ENCODE peak calls at places on chromosomes 11 and 22, in six cellular contexts. B is left ventricle myocardium inferior, O is upper lobe of right lung, M is breast epithelium, X is cardiac muscle cell, V is mammary epithelial cell. F is an unnamed sample.

GRCh38 chr11:109209572-109209971 is 212.4 kb upstream of the C11orf87 start:
- DNase-seq in B (no peak), O (no peak), M (no peak), X (no peak), V (no peak), F (no peak)

GRCh38 chr11:66543263-66544107 is 2.4 kb downstream of the ZDHHC24 start:
- DNase-seq in B (peak), O (no peak), M (no peak), X (peak), V (no peak), F (no peak)

GRCh38 chr22:31625661-31626426 is 36.2 kb downstream of the PISD start:
- DNase-seq in B (peak), O (no peak), M (no peak), X (peak), V (no peak), F (no peak)

GRCh38 chr11:96426356-96427103 is 36.7 kb downstream of the JRKL start:
- DNase-seq in B (no peak), O (no peak), M (no peak), X (peak), V (peak), F (peak)

GRCh38 chr11:17986007-17986710 is 26.7 kb downstream of the SERGEF start:
- DNase-seq in B (peak), O (no peak), M (no peak), X (peak), V (peak), F (peak)

GRCh38 chr11:79458712-79459111 is 17.9 kb upstream of the TENM4 start:
- DNase-seq in B (no peak), O (no peak), M (no peak), X (no peak), V (no peak), F (no peak)

GRCh38 chr11:93236741-93237675 is 39.2 kb upstream of the SLC36A4 start:
- DNase-seq in B (no peak), O (no peak), M (no peak), X (peak), V (peak), F (peak)

GRCh38 chr11:635945-636510 is 1.0 kb upstream of the DRD4 start:
- DNase-seq in B (no peak), O (no peak), M (no peak), X (no peak), V (no peak), F (no peak)

GRCh38 chr11:122816701-122817100 is 21.6 kb upstream of the CRTAM start:
- DNase-seq in B (no peak), O (no peak), M (no peak), X (peak), V (no peak), F (no peak)

GRCh38 chr11:24738972-24739371 is 242.1 kb downstream of the LUZP2 start:
- DNase-seq in B (no peak), O (no peak), M (no peak), X (no peak), V (no peak), F (no peak)

GRCh38 chr11:3197044-3197715 is 21.4 kb downstream of the MRGPRG start:
- DNase-seq in B (no peak), O (no peak), M (no peak), X (no peak), V (no peak), F (no peak)

GRCh38 chr11:78855146-78855545 is 280.5 kb upstream of the NARS2 start:
- DNase-seq in B (no peak), O (no peak), M (no peak), X (no peak), V (no peak), F (no peak)

GRCh38 chr22:19582033-19582693 is 58.0 kb upstream of the CLDN5 start:
- DNase-seq in B (no peak), O (no peak), M (no peak), X (no peak), V (no peak), F (no peak)

GRCh38 chr22:46077669-46078099 is 72.6 kb upstream of the PPARA start:
- DNase-seq in B (peak), O (no peak), M (no peak), X (no peak), V (peak), F (no peak)

GRCh38 chr22:35311551-35311999 is 11.9 kb downstream of the TOM1 start:
- DNase-seq in B (no peak), O (peak), M (no peak), X (no peak), V (no peak), F (no peak)

GRCh38 chr11:124150684-124151083 is 32.5 kb upstream of the OR10D3 start:
- DNase-seq in B (no peak), O (no peak), M (no peak), X (no peak), V (no peak), F (no peak)

GRCh38 chr11:124152770-124153407 is 30.3 kb upstream of the OR10D3 start:
- DNase-seq in B (no peak), O (no peak), M (no peak), X (no peak), V (no peak), F (no peak)
- TF ChIP-seq CTCF in B (no peak), O (no peak), M (no peak), X (no peak), V (no peak), F (no peak)

GRCh38 chr11:100635194-100635593 is 51.9 kb upstream of the ARHGAP42 start:
- DNase-seq in B (no peak), O (no peak), M (no peak), X (no peak), V (no peak), F (no peak)
- H3K27ac ChIP-seq in B (peak), O (no peak), M (no peak), X (no peak), V (no peak), F (no peak)

GRCh38 chr22:36405671-36406070 is 17.9 kb upstream of the MYH9 start:
- DNase-seq in B (no peak), O (peak), M (no peak), X (peak), V (peak), F (no peak)
- TF ChIP-seq CTCF in B (no peak), O (no peak), M (no peak), X (no peak), V (no peak), F (no peak)

GRCh38 chr11:12159351-12160099 is 49.1 kb downstream of the MICAL2 start:
- DNase-seq in B (no peak), O (no peak), M (no peak), X (peak), V (peak), F (no peak)
- H3K27ac ChIP-seq in B (peak), O (peak), M (peak), X (peak), V (no peak), F (peak)

DNA sequence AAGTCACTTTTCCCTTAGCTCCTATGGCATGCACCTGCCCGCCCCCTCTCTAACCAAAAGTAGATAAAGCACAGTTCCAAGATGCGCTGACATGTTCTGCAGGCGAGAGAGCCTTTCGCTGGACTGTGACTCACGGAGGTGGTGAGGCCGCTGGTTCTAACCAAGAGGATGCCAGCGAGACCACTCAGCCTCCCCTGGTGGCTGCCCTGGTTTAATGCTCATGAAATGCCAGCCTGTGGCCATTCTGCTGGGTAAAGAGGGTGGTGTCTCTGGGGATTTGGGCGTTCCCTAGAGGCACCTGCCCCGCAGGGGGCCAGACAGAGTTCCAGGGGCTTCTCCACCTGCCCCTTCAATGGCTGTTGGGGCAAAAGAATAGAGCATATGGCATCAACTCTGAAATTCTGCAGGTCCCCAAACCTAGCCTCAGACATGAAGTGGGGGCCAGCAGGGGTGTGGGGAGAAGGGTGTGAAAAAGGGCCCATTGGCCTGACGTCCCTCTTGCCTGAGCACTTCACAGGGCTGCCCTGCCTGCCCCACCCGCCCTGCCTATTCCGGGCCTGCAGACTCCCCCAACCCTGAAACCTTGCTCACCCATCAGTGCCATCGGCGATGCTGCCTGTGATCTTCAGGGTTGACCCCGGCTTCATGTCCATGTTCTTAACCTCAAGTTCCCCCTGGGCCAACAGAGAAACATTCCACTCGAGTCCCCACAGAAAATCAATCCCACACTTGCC is 8.5 kb downstream of the LGALS2 start:
- DNase-seq in B (no peak), O (no peak), M (no peak), X (no peak), V (peak), F (no peak)
- TF ChIP-seq CTCF in B (no peak), O (no peak), M (no peak), X (peak), V (peak), F (peak)

DNA sequence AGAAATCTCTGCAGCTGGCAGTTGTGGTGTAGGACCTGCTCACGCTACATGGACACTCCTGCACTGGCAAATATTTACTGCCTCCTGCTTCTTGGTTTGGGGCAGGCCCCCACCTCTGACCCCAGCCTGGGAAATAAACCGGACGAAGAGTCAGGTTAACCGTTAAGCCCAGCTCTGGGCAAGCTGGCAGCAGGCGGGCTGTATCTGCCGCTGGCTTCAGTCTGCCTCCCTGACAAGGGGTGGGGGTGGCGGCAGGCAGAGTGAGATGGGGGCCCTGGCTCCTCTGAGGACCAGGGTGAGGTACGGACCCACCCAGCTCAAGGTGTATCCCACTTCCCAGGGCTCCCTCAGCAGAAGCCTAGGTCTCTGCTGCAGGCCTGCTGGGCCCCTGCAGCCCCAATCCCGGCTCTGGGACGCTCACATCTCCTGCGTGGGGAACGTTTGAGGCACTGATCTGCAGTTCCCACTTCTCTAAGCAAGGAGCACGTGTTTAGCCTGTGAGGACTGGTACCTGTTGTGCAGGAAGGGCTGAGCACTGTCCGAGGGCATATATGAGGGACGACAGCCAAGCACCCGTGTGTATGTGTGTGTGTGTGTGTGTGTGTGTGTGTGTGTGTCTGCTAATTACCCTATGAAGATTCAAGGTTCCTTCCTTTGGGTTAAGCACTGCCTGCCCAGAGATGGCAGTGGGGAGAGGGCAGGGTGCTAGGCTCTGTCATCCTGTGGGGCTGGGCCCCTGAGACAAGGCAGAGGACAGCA is 1.1 kb upstream of the LRRC75B start:
- DNase-seq in B (no peak), O (no peak), M (peak), X (no peak), V (no peak), F (no peak)
- H3K27ac ChIP-seq in B (no peak), O (no peak), M (peak), X (peak), V (no peak), F (peak)

GRCh38 chr11:71124127-71124526 is 128.2 kb downstream of the SHANK2 start:
- DNase-seq in B (no peak), O (no peak), M (no peak), X (no peak), V (no peak), F (no peak)

GRCh38 chr11:71119656-71120269 is 132.6 kb downstream of the SHANK2 start:
- DNase-seq in B (no peak), O (no peak), M (no peak), X (no peak), V (no peak), F (no peak)

GRCh38 chr11:71118671-71119250 is 133.6 kb downstream of the SHANK2 start:
- DNase-seq in B (no peak), O (no peak), M (no peak), X (no peak), V (no peak), F (no peak)

GRCh38 chr11:71117311-71117710 is 135.1 kb downstream of the SHANK2 start:
- DNase-seq in B (no peak), O (no peak), M (no peak), X (peak), V (peak), F (no peak)

DNA sequence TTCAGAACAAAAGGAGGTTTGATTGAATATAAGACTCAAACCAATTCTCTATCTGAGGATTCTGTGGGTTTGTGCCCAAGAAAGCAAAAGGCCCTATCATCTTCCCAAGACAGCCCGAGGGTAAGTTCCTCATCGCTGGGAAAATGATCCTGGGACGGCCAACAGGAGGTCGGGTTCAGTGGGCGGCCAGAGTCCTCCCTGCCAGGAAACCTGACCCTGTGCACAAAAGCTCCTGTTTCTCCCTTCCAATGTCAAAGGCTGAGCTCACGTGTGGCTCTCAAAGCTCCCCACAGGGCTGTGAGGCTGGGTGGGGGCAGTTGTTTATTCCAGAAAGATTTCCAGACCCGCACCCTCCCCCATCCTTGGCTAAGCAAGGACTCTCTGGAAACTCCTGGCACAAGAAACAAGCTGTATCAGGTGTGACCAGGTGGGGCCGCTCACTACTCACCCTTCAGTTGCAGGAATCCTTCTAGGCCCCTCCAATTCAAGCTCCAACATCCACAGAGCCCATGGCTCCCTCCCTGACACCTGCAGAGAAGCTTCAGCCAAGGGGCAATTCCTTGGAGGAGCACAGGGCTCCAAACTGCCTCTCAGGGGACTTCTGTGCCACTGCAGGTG is 131.9 kb downstream of the SHANK2 start:
- DNase-seq in B (no peak), O (no peak), M (no peak), X (peak), V (peak), F (peak)
- TF ChIP-seq CTCF in B (no peak), O (peak), M (peak), X (peak), V (peak), F (peak)

F was measured in RWPE1.